ENCODE peak calls at places on chromosomes 12 and 14, in four cellular contexts. U is amniotic stem cell, X is mesendoderm, F is HEK293T. P is an unnamed sample.

GRCh38 chr12:117105902-117106301 is 6.7 kb upstream of the TESC start:
- DNase-seq in U (no peak), X (no peak), F (no peak), P (no peak)

GRCh38 chr12:51371295-51371953 is 19.8 kb downstream of the GALNT6 start:
- DNase-seq in U (peak; percentile 88), X (peak; percentile 99), F (peak; percentile 55), P (peak; percentile 64)

GRCh38 chr14:63962896-63963295 is 110.1 kb downstream of the SYNE2 start:
- DNase-seq in U (no peak), X (no peak), F (no peak), P (no peak)

GRCh38 chr12:89040146-89040964 is 311.9 kb downstream of the DUSP6 start:
- DNase-seq in U (no peak), X (no peak), F (peak; percentile 51), P (no peak)

GRCh38 chr12:111182391-111182790 is 186.5 kb downstream of the PHETA1 start:
- DNase-seq in U (no peak), X (no peak), F (no peak), P (no peak)

GRCh38 chr14:53128303-53128702 is 24.8 kb downstream of the DDHD1 start:
- DNase-seq in U (no peak), X (peak; percentile 6), F (no peak), P (no peak)

GRCh38 chr14:91728616-91729183 is 3.2 kb downstream of the CATSPERB start:
- DNase-seq in U (no peak), X (no peak), F (no peak), P (no peak)

GRCh38 chr12:2094597-2094996 is 41.8 kb downstream of the CACNA1C start:
- DNase-seq in U (no peak), X (no peak), F (no peak), P (no peak)

GRCh38 chr12:107794451-107794850 is 19.9 kb downstream of the ASCL4 start:
- DNase-seq in U (no peak), X (no peak), F (no peak), P (no peak)

GRCh38 chr12:94721173-94721572 is 70.8 kb upstream of the TMCC3 start:
- DNase-seq in U (no peak), X (no peak), F (no peak), P (no peak)

GRCh38 chr14:50985816-50986396 is 41.6 kb upstream of the PYGL start:
- DNase-seq in U (no peak), X (peak; percentile 39), F (no peak), P (no peak)

GRCh38 chr14:67579636-67580035 is 20.4 kb downstream of the PIGH start:
- DNase-seq in U (no peak), X (no peak), F (no peak), P (no peak)

GRCh38 chr12:60830381-60830780 is 1234.6 kb downstream of the SLC16A7 start:
- DNase-seq in U (no peak), X (no peak), F (no peak), P (no peak)

P was measured in Caco-2.